ENCODE peak calls at places on chromosome 2, in seven cellular contexts. Y, G, I, J, K, W and O are unnamed samples.

GRCh38 chr2:24771905-24772586 is 21.1 kb downstream of the PTRHD1 start:
- DNase-seq in J (no peak), Y (no peak), W (no peak), I (no peak), G (peak; percentile 17), K (no peak), O (no peak)

GRCh38 chr2:33579226-33579625 is 19.9 kb downstream of the FAM98A start:
- DNase-seq in J (no peak), Y (no peak), W (no peak), G (no peak), K (no peak), I (no peak), O (no peak)

GRCh38 chr2:220775856-220776467 is 796.1 kb downstream of the EPHA4 start:
- DNase-seq in K (peak; percentile 20), G (peak; percentile 58), J (no peak), I (no peak), W (no peak), Y (no peak), O (no peak)

GRCh38 chr2:235142588-235142987 is 190.8 kb downstream of the SH3BP4 start:
- DNase-seq in W (no peak), G (no peak), I (no peak), Y (no peak), J (no peak), K (no peak), O (no peak)

GRCh38 chr2:119289642-119290041 is 66.0 kb downstream of the STEAP3 start:
- DNase-seq in G (no peak), W (no peak), J (no peak), I (no peak), K (no peak), Y (no peak), O (no peak)

GRCh38 chr2:20619624-20620024 is 31.3 kb downstream of the HS1BP3 start:
- DNase-seq in G (peak; percentile 29), Y (no peak), K (no peak), J (no peak), I (no peak), W (no peak), O (no peak)

GRCh38 chr2:71545572-71546274 is 92.4 kb downstream of the DYSF start:
- DNase-seq in G (peak; percentile 54), I (peak; percentile 86), Y (no peak), K (peak; percentile 78), W (peak; percentile 78), J (peak; percentile 57), O (peak; percentile 69)

GRCh38 chr2:176293334-176293733 is 24.1 kb downstream of the MTX2 start:
- DNase-seq in K (no peak), Y (no peak), G (no peak), W (no peak), J (no peak), I (no peak), O (no peak)

GRCh38 chr2:64770781-64771334 is 117.1 kb upstream of the SERTAD2 start:
- DNase-seq in I (peak; percentile 62), G (peak; percentile 94), W (no peak), Y (no peak), K (no peak), J (no peak), O (no peak)

GRCh38 chr2:201837391-201837790 is 31.1 kb downstream of the CDK15 start:
- DNase-seq in Y (no peak), I (no peak), J (no peak), W (no peak), K (no peak), G (no peak), O (no peak)

GRCh38 chr2:120961396-120961795 is 225.7 kb downstream of the GLI2 start:
- DNase-seq in K (no peak), J (no peak), I (no peak), Y (no peak), W (no peak), G (no peak), O (no peak)

GRCh38 chr2:178208817-178209216 is 14.5 kb downstream of the OSBPL6 start:
- DNase-seq in J (no peak), K (no peak), W (no peak), G (no peak), I (peak; percentile 24), Y (no peak), O (no peak)

GRCh38 chr2:211860224-211860623 is 678.4 kb downstream of the ERBB4 start:
- DNase-seq in J (no peak), G (no peak), W (no peak), K (no peak), I (no peak), Y (no peak), O (no peak)

GRCh38 chr2:17877811-17878221 is 651 bp upstream of the KCNS3 start:
- DNase-seq in Y (no peak), W (peak; percentile 44), G (peak; percentile 19), K (no peak), I (no peak), J (no peak), O (peak; percentile 22)

GRCh38 chr2:109480486-109481195 is 133.1 kb downstream of the SEPTIN10 start:
- DNase-seq in I (no peak), W (no peak), Y (no peak), G (no peak), J (no peak), K (no peak), O (no peak)

GRCh38 chr2:57906152-57906732 is 140.4 kb upstream of the VRK2 start:
- DNase-seq in G (peak; percentile 61), J (no peak), K (peak; percentile 16), Y (no peak), I (peak; percentile 81), W (no peak), O (peak; percentile 48)

GRCh38 chr2:195498176-195498575 is 158.8 kb upstream of the SLC39A10 start:
- DNase-seq in J (peak; percentile 33), Y (no peak), G (peak; percentile 19), K (peak; percentile 8), I (no peak), W (peak; percentile 50), O (peak; percentile 67)

GRCh38 chr2:118059919-118060478 is 28.3 kb upstream of the INSIG2 start:
- DNase-seq in I (peak; percentile 62), J (no peak), Y (peak; percentile 76), G (peak; percentile 99), W (no peak), K (no peak), O (peak; percentile 30)

GRCh38 chr2:72862239-72862988 is 24.8 kb upstream of the SPR start:
- DNase-seq in W (peak; percentile 96), I (peak; percentile 97), K (peak; percentile 97), G (peak; percentile 77), J (peak; percentile 86), Y (peak; percentile 37), O (peak; percentile 86)

GRCh38 chr2:67322361-67323001 is 74.7 kb upstream of the ETAA1 start:
- DNase-seq in W (peak; percentile 78), K (no peak), G (peak; percentile 58), Y (no peak), J (peak; percentile 47), I (peak; percentile 32), O (peak; percentile 57)

GRCh38 chr2:232882505-232883115 is 12.5 kb downstream of the SNORC start:
- DNase-seq in Y (no peak), G (no peak), W (no peak), J (no peak), K (no peak), I (no peak), O (no peak)

GRCh38 chr2:161173541-161174194 is 13.4 kb downstream of the TANK start:
- DNase-seq in W (no peak), G (no peak), Y (no peak), K (no peak), J (no peak), I (no peak), O (no peak)

GRCh38 chr2:1795261-1795828 is 51.0 kb upstream of the PXDN start:
- DNase-seq in W (no peak), G (no peak), J (no peak), I (no peak), K (no peak), Y (no peak), O (no peak)

GRCh38 chr2:1793001-1793867 is 48.9 kb upstream of the PXDN start:
- DNase-seq in G (no peak), K (no peak), J (no peak), Y (no peak), W (no peak), I (no peak), O (no peak)

GRCh38 chr2:1795842-1796580 is 51.7 kb upstream of the PXDN start:
- DNase-seq in G (no peak), K (no peak), I (peak; percentile 65), Y (no peak), W (no peak), J (no peak), O (no peak)

GRCh38 chr2:1794821-1795220 is 50.5 kb upstream of the PXDN start:
- DNase-seq in W (no peak), K (no peak), Y (no peak), J (no peak), G (no peak), I (no peak), O (no peak)

GRCh38 chr2:1793868-1794445 is 49.6 kb upstream of the PXDN start:
- DNase-seq in W (no peak), G (no peak), Y (no peak), K (no peak), J (no peak), I (no peak), O (no peak)
- H3K9ac ChIP-seq in W (no peak overlapping the region), G (no peak overlapping the region), Y (no peak overlapping the region), K (no peak overlapping the region), J (no peak overlapping the region), I (no peak overlapping the region), O (no peak overlapping the region)

DNA sequence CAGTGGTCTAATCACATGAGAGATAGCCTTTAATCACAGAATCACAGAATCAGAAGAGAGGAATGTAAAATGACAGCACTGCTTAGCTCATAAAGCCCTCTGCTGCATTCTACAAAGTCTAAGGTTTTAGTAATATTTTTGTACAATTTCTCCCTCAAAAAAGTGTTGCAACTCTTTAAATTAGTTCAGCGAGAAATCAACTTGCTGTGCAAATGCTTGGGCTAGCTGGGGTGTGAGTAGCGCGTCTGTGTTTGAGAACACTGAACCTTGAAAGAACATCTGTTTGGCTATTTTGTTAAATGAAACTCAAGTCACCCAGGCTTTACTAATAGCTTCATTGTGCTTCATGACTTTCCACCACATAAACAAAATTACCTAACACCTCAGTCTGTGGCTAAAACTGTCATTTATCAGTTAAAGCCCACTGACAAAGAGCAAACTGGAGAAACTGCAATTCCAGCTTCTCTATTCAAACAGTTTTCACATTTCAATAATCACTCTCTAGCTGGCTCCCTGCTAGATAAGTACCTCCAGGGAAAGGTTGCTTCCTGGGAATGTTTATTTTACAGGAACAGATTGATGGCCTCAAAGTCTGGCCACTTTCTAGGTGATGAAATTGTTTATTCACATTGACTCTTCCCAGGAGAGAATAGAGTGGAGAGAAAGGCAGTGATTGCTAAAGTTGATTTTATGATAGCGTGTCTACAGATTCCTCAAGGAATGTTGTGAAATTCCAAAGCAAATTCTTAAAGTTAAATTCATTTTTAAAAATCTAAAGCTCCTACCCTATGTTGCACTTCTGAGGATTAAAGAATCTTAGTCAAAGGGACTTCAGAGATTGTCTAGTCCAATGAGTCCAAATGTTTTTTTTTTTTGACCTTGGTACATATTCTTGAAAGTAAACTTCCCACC is 36.0 kb upstream of the STAT1 start:
- DNase-seq in G (peak; percentile 74), I (peak; percentile 86), W (no peak), J (no peak), Y (peak; percentile 16), K (no peak), O (no peak)
- H3K9ac ChIP-seq in G (no peak overlapping the region), I (peak overlapping the region; percentile 84), W (no peak overlapping the region), J (no peak overlapping the region), Y (no peak overlapping the region), K (no peak overlapping the region), O (no peak overlapping the region)

GRCh38 chr2:132815522-132815921 is 145.5 kb upstream of the LYPD1 start:
- DNase-seq in G (peak; percentile 96), J (no peak), K (no peak), Y (no peak), W (no peak), I (peak; percentile 28), O (no peak)
- H3K9ac ChIP-seq in G (no peak overlapping the region), J (no peak overlapping the region), K (no peak overlapping the region), Y (no peak overlapping the region), W (no peak overlapping the region), I (no peak overlapping the region), O (no peak overlapping the region)

GRCh38 chr2:27281855-27282559 is at the start of gene TRIM54:
- DNase-seq in W (no peak), I (peak; percentile 28), K (no peak), Y (no peak), G (no peak), J (no peak), O (no peak)
- H3K9ac ChIP-seq in W (no peak within 1 kb of the TSS), I (no peak within 1 kb of the TSS), K (peak within 1 kb of the TSS; percentile 59), Y (no peak within 1 kb of the TSS), G (no peak within 1 kb of the TSS), J (no peak within 1 kb of the TSS), O (no peak within 1 kb of the TSS)